ENCODE peak calls at places on chromosomes 16 and 17, in four cellular contexts. H, D, M and L are unnamed samples.

GRCh38 chr16:23847938-23848337 is 12.2 kb downstream of the PRKCB start:
- DNase-seq in M (peak; percentile 48), D (no peak), H (no peak), L (no peak)

GRCh38 chr17:75591722-75592302 is 4.2 kb downstream of the MYO15B start:
- DNase-seq in M (no peak), H (no peak), D (no peak), L (no peak)

GRCh38 chr17:49964539-49965521 is 4.2 kb upstream of the DLX4 start:
- DNase-seq in M (no peak), D (no peak), H (no peak), L (no peak)

GRCh38 chr17:79850571-79851460 is 11.6 kb upstream of the CBX4 start:
- DNase-seq in D (no peak), H (no peak), M (peak; percentile 43), L (no peak)

GRCh38 chr16:17270683-17271109 is 200.1 kb downstream of the XYLT1 start:
- DNase-seq in M (no peak), D (no peak), H (no peak), L (no peak)

GRCh38 chr16:15650698-15651161 is 685 bp downstream of the NDE1 start:
- DNase-seq in M (peak; percentile 62), H (no peak), D (no peak), L (peak; percentile 39)

GRCh38 chr16:74372369-74372768 is 3.7 kb upstream of the NPIPB15 start:
- DNase-seq in D (no peak), H (no peak), M (peak; percentile 11), L (no peak)

GRCh38 chr16:14014284-14014625 is 56.9 kb upstream of the MRTFB start:
- DNase-seq in D (no peak), M (no peak), H (no peak), L (no peak)

GRCh38 chr17:21513012-21513570 is 136.9 kb downstream of the KCNJ12 start:
- DNase-seq in H (peak; percentile 49), M (peak; percentile 85), D (no peak), L (peak; percentile 74)

GRCh38 chr17:40290629-40291296 is 3.1 kb downstream of the CDC6 start:
- DNase-seq in M (peak; percentile 35), D (no peak), H (peak; percentile 38), L (no peak)

GRCh38 chr17:46178550-46179198 is 14.6 kb downstream of the KANSL1 start:
- DNase-seq in M (no peak), D (no peak), H (peak; percentile 92), L (no peak)

GRCh38 chr17:17024778-17025300 is 17.4 kb upstream of the MPRIP start:
- DNase-seq in D (no peak), M (no peak), H (no peak), L (no peak)

GRCh38 chr17:31900877-31901276 is 631 bp downstream of the UTP6 start:
- DNase-seq in H (no peak), D (no peak), M (peak; percentile 35), L (no peak)

GRCh38 chr16:1523581-1524245 is 9.8 kb upstream of the TMEM204 start:
- DNase-seq in D (no peak), M (no peak), H (no peak), L (no peak)

GRCh38 chr17:17922198-17922901 is 49.9 kb downstream of the TOM1L2 start:
- DNase-seq in H (no peak), D (no peak), M (peak; percentile 51), L (no peak)

GRCh38 chr16:31869511-31870201 is 4.0 kb upstream of the ZNF267 start:
- DNase-seq in M (no peak), D (peak; percentile 63), H (peak; percentile 96), L (no peak)

GRCh38 chr17:3838206-3838605 is 7.8 kb downstream of the NCBP3 start:
- DNase-seq in M (no peak), D (no peak), H (no peak), L (no peak)

GRCh38 chr17:27553019-27553511 is 77.9 kb upstream of the LGALS9 start:
- DNase-seq in D (no peak), M (no peak), H (no peak), L (no peak)

GRCh38 chr16:12362482-12363458 is 386.2 kb downstream of the SNX29 start:
- DNase-seq in M (no peak), D (no peak), H (no peak), L (no peak)

GRCh38 chr16:57644383-57645014 is 16.1 kb downstream of the ADGRG1 start:
- DNase-seq in M (no peak), H (no peak), D (no peak), L (no peak)

DNA sequence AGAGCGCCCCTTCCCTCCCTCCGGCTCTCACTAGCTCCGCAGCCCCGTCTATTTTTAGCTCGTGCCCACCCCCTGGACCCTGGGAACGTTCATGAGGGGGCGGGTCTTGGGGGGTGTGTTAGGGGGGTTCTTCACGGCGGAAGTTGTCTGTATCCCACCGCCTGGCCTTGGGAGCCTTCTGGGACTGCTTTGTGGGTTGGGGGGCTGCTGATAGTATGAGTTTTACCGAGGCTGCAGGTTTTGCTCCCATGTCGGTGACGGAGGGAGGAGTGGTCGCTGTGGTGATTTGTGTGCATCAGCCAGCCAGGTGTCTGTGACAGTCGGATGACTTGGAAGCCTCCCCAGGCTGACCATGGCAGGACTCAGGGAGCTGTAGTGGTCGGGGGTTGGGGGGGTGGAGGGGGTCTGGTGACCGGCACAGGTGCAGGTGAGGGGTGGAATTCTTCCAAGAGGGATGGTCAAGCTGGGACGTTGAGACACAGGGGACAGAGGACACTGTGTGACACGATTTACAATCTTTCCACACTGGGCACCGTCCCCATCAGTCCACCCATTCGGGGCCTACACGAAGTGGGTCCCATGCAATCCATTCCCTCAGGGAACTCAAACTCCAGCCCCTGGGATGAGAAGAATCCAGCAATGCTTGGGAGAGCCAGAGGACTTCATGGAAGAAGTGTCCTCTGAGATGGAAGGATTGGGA is 1.4 kb downstream of the ATP1B2 start:
- DNase-seq in H (no peak), M (no peak), D (no peak), L (no peak)
- TF ChIP-seq SPI1 in H (no peak), M (no peak), D (no peak), L (no peak)

DNA sequence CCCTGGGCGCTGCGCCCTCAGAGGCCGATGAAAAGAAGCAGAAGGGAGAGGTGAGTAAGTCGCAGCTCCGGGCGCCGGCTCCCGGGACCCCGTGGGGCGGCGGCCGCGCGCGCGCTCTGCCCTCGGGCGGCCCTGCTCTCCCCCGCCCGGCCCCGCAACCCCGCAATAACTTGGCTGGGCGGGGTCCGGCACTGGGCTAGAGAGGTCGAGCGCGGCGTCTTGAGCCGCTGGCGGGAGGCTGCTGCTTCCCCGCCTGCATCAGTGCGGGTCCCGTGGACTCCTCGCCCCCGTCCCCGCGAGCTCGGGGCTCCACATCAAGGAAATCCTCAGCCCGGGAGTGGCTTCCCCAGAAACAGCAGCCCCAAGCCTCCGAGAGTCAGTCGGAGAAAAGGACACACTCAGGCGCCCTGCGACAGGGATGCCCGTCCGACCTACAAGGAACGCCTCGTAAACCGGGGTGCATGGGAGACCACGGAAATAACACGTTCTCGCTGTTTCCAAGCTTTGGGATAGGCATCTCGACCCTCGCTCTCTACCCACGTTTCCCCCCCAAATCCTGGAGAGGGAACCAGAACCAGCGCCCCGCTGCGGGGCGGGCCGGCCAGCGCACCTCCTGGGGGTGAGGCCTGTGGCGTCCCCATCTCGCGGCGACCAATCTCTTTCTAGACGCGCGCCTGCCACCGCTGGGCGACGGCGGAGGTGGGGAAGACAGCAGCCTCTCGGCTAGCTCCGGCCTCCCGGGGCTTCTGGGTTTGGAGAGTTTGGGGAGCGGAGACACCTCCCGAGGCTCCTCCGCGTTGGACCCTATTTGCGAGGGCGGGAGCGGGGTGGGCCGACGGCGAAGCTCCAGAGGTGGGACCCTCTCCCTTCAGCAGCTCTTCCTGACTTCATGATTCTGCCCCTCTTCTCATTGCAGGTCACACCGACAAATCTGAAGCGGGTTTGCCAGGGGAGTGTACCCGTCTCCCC is 809 bp upstream of the ABHD15 start:
- DNase-seq in D (no peak), H (no peak), M (peak; percentile 85), L (peak; percentile 84)
- TF ChIP-seq SPI1 in D (no peak), H (no peak), M (no peak), L (no peak)

GRCh38 chr16:50371936-50372595 is 3.3 kb upstream of the BRD7 start:
- DNase-seq in D (no peak), M (peak; percentile 13), H (no peak), L (no peak)
- TF ChIP-seq SPI1 in D (no peak), M (no peak), H (no peak), L (no peak)

DNA sequence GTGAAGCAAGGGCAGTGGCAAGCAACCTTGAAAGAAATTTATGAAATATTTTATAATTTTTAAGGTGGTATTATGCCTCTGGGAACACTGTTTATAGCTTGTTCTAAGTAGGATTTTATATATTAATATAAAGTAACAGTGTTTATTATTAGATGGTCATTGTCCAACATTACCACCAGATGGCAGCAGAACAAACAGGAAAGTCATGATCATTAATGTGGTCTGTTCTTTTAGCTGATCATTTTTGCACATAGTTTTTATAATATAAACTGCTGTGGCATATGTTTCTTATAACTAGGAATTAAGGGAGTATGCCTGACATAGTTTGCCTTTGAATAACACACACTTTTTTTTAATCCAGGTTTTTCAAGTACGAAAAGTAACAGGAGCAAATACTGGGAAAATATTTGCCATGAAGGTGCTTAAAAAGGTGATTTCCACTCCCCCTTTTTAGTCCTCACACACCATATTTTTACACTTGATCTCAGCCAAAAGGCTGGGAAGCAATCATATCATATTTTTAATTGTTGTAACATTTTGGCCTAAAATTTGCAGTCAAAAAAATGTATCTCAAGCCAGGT is 21.4 kb downstream of the RPS6KB1 start:
- DNase-seq in D (no peak), M (peak; percentile 55), H (no peak), L (peak; percentile 24)
- TF ChIP-seq SPI1 in D (no peak), M (no peak), H (no peak), L (no peak)

DNA sequence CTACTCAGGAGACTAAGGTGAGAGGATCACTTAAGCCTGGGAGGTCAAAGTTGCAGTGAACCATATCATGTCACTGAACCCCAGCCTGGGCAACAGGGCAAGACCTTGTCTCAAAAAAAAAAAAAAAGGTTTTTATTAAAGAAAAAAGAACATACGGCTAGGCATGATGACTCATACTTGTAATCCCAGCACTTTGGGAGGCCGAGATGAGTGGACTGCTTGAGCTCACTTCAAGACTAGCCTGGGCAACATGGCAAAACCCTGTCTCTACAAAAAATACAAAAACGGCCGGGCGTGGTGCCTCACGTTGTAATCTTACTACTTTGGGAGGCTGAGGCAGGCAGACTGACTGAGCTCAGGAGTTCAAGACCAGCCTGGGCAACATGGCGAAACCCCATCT is 38.4 kb downstream of the RANBP10 start:
- DNase-seq in D (no peak), H (no peak), M (no peak), L (no peak)
- TF ChIP-seq SPI1 in D (no peak), H (no peak), M (no peak), L (no peak)